ENCODE peak calls at places on chromosomes 3 and 15, in six cellular contexts. J is tibial nerve, B is A673, Y is heart left ventricle, P is stomach, H is HL-60. R is an unnamed sample.

GRCh38 chr15:73650387-73651126 is 17.4 kb upstream of the NPTN start:
- DNase-seq in Y (no peak), H (peak; percentile 34), B (peak; percentile 33), P (no peak), J (no peak), R (no peak)

GRCh38 chr3:63864008-63864871 is 573 bp downstream of the ATXN7 start:
- DNase-seq in P (peak; percentile 56), Y (peak; percentile 41), J (no peak), B (peak; percentile 13), H (peak; percentile 68), R (peak; percentile 51)

GRCh38 chr3:143847787-143848631 is at the start of gene SLC9A9:
- DNase-seq in P (peak; percentile 27), H (no peak), Y (peak; percentile 13), B (peak; percentile 56), J (no peak), R (peak; percentile 23)

GRCh38 chr3:4533489-4534443 is 40.6 kb downstream of the ITPR1 start:
- DNase-seq in J (no peak), B (no peak), Y (no peak), P (no peak), H (peak; percentile 88), R (no peak)

GRCh38 chr3:32797776-32798175 is 20.0 kb upstream of the TRIM71 start:
- DNase-seq in H (no peak), P (no peak), B (no peak), Y (no peak), J (no peak), R (no peak)

GRCh38 chr3:15769256-15769915 is 28.4 kb downstream of the ANKRD28 start:
- DNase-seq in P (no peak), B (peak; percentile 12), Y (no peak), H (no peak), J (no peak), R (no peak)

GRCh38 chr3:29693863-29694262 is 413.0 kb downstream of the RBMS3 start:
- DNase-seq in H (no peak), J (no peak), B (peak; percentile 82), Y (no peak), P (no peak), R (no peak)

GRCh38 chr3:195441971-195442572 is 748 bp downstream of the ACAP2 start:
- DNase-seq in P (peak; percentile 35), J (no peak), B (peak; percentile 77), Y (peak; percentile 56), H (peak; percentile 91), R (peak; percentile 50)

GRCh38 chr15:45496658-45497057 is 25.9 kb downstream of the SLC30A4 start:
- DNase-seq in H (no peak), P (no peak), J (no peak), B (no peak), Y (no peak), R (no peak)

GRCh38 chr3:169914321-169914720 is 2.9 kb downstream of the SAMD7 start:
- DNase-seq in P (no peak), J (no peak), Y (no peak), B (peak; percentile 12), H (no peak), R (no peak)
- H3K27ac ChIP-seq in P (no peak overlapping the region), J (no peak overlapping the region), Y (no peak overlapping the region), B (no peak overlapping the region), H (no peak overlapping the region), R (no peak overlapping the region)

GRCh38 chr3:11583638-11584046 is 60.1 kb downstream of the VGLL4 start:
- DNase-seq in H (no peak), P (no peak), J (no peak), Y (no peak), B (no peak), R (no peak)
- H3K27ac ChIP-seq in H (no peak overlapping the region), P (peak overlapping the region; percentile 2), J (peak overlapping the region; percentile 48), Y (peak overlapping the region; percentile 74), B (peak overlapping the region; percentile 77), R (peak overlapping the region; percentile 80)

GRCh38 chr3:24096271-24096670 is 151.2 kb downstream of the NR1D2 start:
- DNase-seq in Y (no peak), J (no peak), H (no peak), B (no peak), P (no peak), R (no peak)
- H3K27ac ChIP-seq in Y (no peak overlapping the region), J (no peak overlapping the region), H (no peak overlapping the region), B (no peak overlapping the region), P (no peak overlapping the region), R (no peak overlapping the region)

GRCh38 chr15:68374346-68374745 is 57.6 kb downstream of the ITGA11 start:
- DNase-seq in Y (no peak), J (no peak), H (no peak), B (no peak), P (peak; percentile 10), R (no peak)
- H3K27ac ChIP-seq in Y (no peak overlapping the region), J (no peak overlapping the region), H (no peak overlapping the region), B (no peak overlapping the region), P (no peak overlapping the region), R (no peak overlapping the region)

DNA sequence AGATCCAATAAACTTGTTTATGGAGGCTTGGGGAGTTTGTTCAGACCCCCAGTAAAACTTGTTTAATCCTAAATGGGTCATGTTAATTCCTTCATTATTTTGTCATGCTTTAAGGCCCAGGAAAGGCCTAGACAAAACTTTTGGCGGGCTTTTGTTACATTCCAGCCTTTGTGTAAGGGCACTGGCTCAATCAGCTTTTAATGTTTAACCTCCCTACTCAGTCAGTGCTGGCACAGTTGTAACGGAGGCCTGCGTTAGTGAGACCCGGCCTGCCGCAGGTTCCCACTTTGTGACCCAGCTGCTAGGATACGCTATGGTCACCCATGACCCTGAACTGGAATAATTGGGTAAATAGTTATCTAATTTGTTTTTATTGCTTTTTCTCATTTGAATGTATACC is 59.2 kb downstream of the OXSM start:
- DNase-seq in H (no peak), P (no peak), J (no peak), Y (no peak), B (no peak), R (no peak)
- H3K27ac ChIP-seq in H (no peak overlapping the region), P (no peak overlapping the region), J (no peak overlapping the region), Y (no peak overlapping the region), B (no peak overlapping the region), R (no peak overlapping the region)

DNA sequence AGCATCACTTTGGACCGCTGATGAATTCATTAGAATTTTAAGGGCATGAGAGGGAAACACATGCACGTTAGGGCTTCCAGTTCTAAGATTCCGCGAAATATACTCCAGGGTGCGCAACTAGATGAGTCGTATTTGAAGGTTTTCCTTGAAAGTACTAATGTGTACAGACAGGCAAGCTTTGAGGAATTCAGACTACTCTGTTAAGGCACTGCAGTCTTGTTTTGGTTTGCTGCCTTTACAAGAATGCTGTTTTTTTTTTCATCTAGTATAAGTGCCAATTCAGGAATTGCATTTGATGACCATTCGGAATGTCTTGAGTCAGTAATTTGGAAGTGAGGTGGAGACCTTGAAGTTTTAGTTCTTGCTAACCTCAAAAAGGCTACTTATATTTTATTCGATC is 19.1 kb downstream of the TRNT1 start:
- DNase-seq in P (no peak), J (no peak), B (no peak), H (no peak), Y (no peak), R (no peak)
- H3K27ac ChIP-seq in P (no peak overlapping the region), J (no peak overlapping the region), B (no peak overlapping the region), H (no peak overlapping the region), Y (no peak overlapping the region), R (no peak overlapping the region)

DNA sequence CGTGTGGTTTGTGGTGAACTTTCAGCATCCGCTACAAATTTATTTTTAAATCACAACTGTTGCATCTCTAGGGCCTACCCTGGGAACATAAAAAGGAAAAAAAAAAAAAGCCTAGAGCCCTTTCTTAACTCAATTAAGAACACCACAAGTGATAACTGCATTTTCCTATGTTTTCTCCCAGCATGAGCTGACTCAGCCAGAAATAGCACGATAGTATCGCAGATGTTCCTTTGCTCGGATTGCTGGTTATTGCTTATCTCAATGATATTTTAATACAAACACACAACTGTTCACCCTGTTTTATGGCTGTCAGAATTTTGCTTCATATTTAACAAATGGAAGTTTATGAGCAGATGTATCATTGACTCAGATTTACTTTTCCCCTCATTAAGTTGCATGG is 251.8 kb upstream of the SUCLG2 start:
- DNase-seq in J (no peak), P (no peak), B (no peak), H (no peak), Y (no peak), R (no peak)
- H3K27ac ChIP-seq in J (no peak overlapping the region), P (no peak overlapping the region), B (no peak overlapping the region), H (no peak overlapping the region), Y (no peak overlapping the region), R (no peak overlapping the region)

GRCh38 chr3:151769175-151769574 is 35.4 kb downstream of the AADACL2 start:
- DNase-seq in B (no peak), P (no peak), J (no peak), H (no peak), Y (no peak), R (no peak)

GRCh38 chr3:151774235-151774634 is 39.7 kb upstream of the AADAC start:
- DNase-seq in Y (no peak), H (no peak), P (no peak), B (no peak), J (no peak), R (no peak)

GRCh38 chr3:151772825-151773480 is 39.2 kb downstream of the AADACL2 start:
- DNase-seq in Y (no peak), P (no peak), H (no peak), B (no peak), J (no peak), R (no peak)

GRCh38 chr3:151768393-151768930 is 34.7 kb downstream of the AADACL2 start:
- DNase-seq in Y (no peak), H (no peak), B (peak; percentile 35), J (no peak), P (no peak), R (no peak)

GRCh38 chr3:151770941-151771340 is 37.2 kb downstream of the AADACL2 start:
- DNase-seq in B (no peak), Y (peak; percentile 67), H (no peak), P (peak; percentile 73), J (peak; percentile 31), R (peak; percentile 40)
- H3K27ac ChIP-seq in B (peak overlapping the region; percentile 83), Y (peak overlapping the region; percentile 63), H (no peak overlapping the region), P (peak overlapping the region; percentile 70), J (peak overlapping the region; percentile 55), R (peak overlapping the region; percentile 80)

R was measured in transverse colon.